ENCODE peak calls at places on chromosomes 5 and 9, in seven cellular contexts. I is hepatocyte; Z is activated T-cell treated with anti-CD3 and anti-CD28 coated beads, Interleukin-2, amount 50 U/mL, for 72 hours; X is neural crest cell; K is HTR-8/SVneo; V is GM18507; F is adipocyte. N is an unnamed sample.

GRCh38 chr5:173643964-173644363 is 27.5 kb upstream of the BOD1 start:
- DNase-seq in X (peak; percentile 42), V (no peak), I (no peak), K (no peak), Z (no peak), F (no peak), N (no peak)

GRCh38 chr5:14491505-14491904 is 90.1 kb upstream of the OTULINL start:
- DNase-seq in I (no peak), Z (no peak), X (no peak), V (no peak), K (no peak), F (peak; percentile 47), N (no peak)

GRCh38 chr5:168694289-168694688 is 115.1 kb upstream of the PANK3 start:
- DNase-seq in X (no peak), Z (no peak), V (no peak), F (no peak), I (no peak), K (no peak), N (no peak)

GRCh38 chr9:93565089-93565488 is 11.3 kb upstream of the PHF2 start:
- DNase-seq in V (no peak), Z (no peak), I (no peak), F (no peak), X (no peak), K (no peak), N (no peak)

GRCh38 chr5:150945501-150945900 is 40.7 kb upstream of the ZNF300 start:
- DNase-seq in Z (no peak), V (no peak), F (no peak), I (no peak), K (no peak), X (no peak), N (no peak)

GRCh38 chr5:128109138-128109537 is 25.6 kb downstream of the SLC12A2 start:
- DNase-seq in F (no peak), I (no peak), K (no peak), X (no peak), V (no peak), Z (no peak), N (no peak)

GRCh38 chr5:77083088-77083487 is 4.0 kb downstream of the ZBED3 start:
- DNase-seq in X (no peak), Z (no peak), V (no peak), K (no peak), F (no peak), I (no peak), N (no peak)

GRCh38 chr5:58922392-58923171 is 339.7 kb downstream of the RAB3C start:
- DNase-seq in Z (no peak), V (no peak), F (no peak), I (no peak), K (no peak), X (no peak), N (no peak)

GRCh38 chr5:36529142-36529541 is 77.3 kb upstream of the SLC1A3 start:
- DNase-seq in I (no peak), X (no peak), V (no peak), F (no peak), K (no peak), Z (no peak), N (no peak)

GRCh38 chr9:110641350-110641749 is 27.2 kb upstream of the MUSK start:
- DNase-seq in F (peak; percentile 52), V (no peak), X (no peak), I (no peak), K (no peak), Z (no peak), N (no peak)

GRCh38 chr9:135468866-135469521 is 10.6 kb upstream of the PPP1R26 start:
- DNase-seq in Z (peak; percentile 70), V (no peak), F (no peak), K (no peak), I (no peak), X (no peak), N (no peak)

GRCh38 chr5:68659876-68660275 is 433.9 kb upstream of the SLC30A5 start:
- DNase-seq in V (no peak), I (no peak), X (no peak), Z (no peak), K (no peak), F (peak; percentile 36), N (no peak)

GRCh38 chr5:143085319-143085917 is 315.2 kb downstream of the ARHGAP26 start:
- DNase-seq in F (no peak), I (peak; percentile 24), V (no peak), X (no peak), Z (no peak), K (no peak), N (no peak)

GRCh38 chr5:74655716-74656115 is 15.2 kb upstream of the ENC1 start:
- DNase-seq in X (no peak), V (no peak), K (no peak), I (no peak), F (no peak), Z (no peak), N (no peak)

GRCh38 chr5:36373527-36374086 is 71.9 kb upstream of the RANBP3L start:
- DNase-seq in K (peak; percentile 53), F (peak; percentile 70), I (peak; percentile 64), X (no peak), Z (no peak), V (no peak), N (no peak)

GRCh38 chr9:120569556-120569955 is 10.4 kb downstream of the CDK5RAP2 start:
- DNase-seq in V (no peak), I (no peak), X (no peak), K (no peak), Z (no peak), F (peak; percentile 29), N (no peak)

GRCh38 chr9:91516061-91516460 is 92.4 kb upstream of the NFIL3 start:
- DNase-seq in F (no peak), Z (no peak), K (no peak), I (no peak), X (no peak), V (no peak), N (no peak)

GRCh38 chr5:175214152-175214551 is 229.8 kb downstream of the DRD1 start:
- DNase-seq in I (peak; percentile 30), X (no peak), V (no peak), K (peak; percentile 32), Z (no peak), F (peak; percentile 21), N (no peak)

GRCh38 chr5:160555836-160556660 is 134.4 kb downstream of the PTTG1 start:
- DNase-seq in I (no peak), X (no peak), Z (no peak), K (no peak), F (no peak), V (no peak), N (no peak)

GRCh38 chr5:112779531-112779930 is 41.8 kb downstream of the APC start:
- DNase-seq in X (no peak), F (peak; percentile 91), I (no peak), K (no peak), V (no peak), Z (no peak), N (no peak)

GRCh38 chr9:2859776-2860379 is 16.0 kb upstream of the PUM3 start:
- DNase-seq in Z (peak; percentile 56), V (peak; percentile 22), I (peak; percentile 81), X (peak; percentile 76), K (peak; percentile 61), F (peak; percentile 79), N (peak; percentile 21)

GRCh38 chr9:19116391-19116790 is 10.9 kb downstream of the PLIN2 start:
- DNase-seq in Z (no peak), X (no peak), F (no peak), K (no peak), V (no peak), I (no peak), N (no peak)

GRCh38 chr9:81619353-81620008 is 69.9 kb downstream of the TLE1 start:
- DNase-seq in V (no peak), X (no peak), K (no peak), I (no peak), F (peak; percentile 48), Z (no peak), N (no peak)

GRCh38 chr5:106658150-106658549 is 1012.6 kb downstream of the EFNA5 start:
- DNase-seq in Z (no peak), V (no peak), X (no peak), I (no peak), F (no peak), K (no peak), N (no peak)

GRCh38 chr9:129102791-129103594 is 7.6 kb downstream of the CRAT start:
- DNase-seq in I (peak; percentile 64), Z (peak; percentile 29), V (no peak), X (peak; percentile 36), F (peak; percentile 62), K (peak; percentile 45), N (no peak)

GRCh38 chr9:70593241-70593640 is 178.8 kb upstream of the KLF9 start:
- DNase-seq in K (no peak), X (no peak), I (no peak), F (peak; percentile 49), Z (no peak), V (no peak), N (no peak)

GRCh38 chr5:142499591-142500384 is 175.0 kb upstream of the SPRY4 start:
- DNase-seq in I (peak; percentile 22), F (no peak), Z (no peak), X (no peak), K (no peak), V (no peak), N (no peak)

GRCh38 chr9:117636681-117637080 is 67.5 kb upstream of the TLR4 start:
- DNase-seq in F (no peak), Z (no peak), X (no peak), I (no peak), K (no peak), V (no peak), N (no peak)

GRCh38 chr5:96785271-96785670 is 22.5 kb downstream of the ERAP1 start:
- DNase-seq in F (no peak), I (no peak), X (no peak), Z (no peak), V (no peak), K (no peak), N (no peak)

GRCh38 chr5:174599992-174600391 is 124.4 kb upstream of the MSX2 start:
- DNase-seq in I (peak; percentile 51), X (no peak), Z (no peak), F (no peak), V (no peak), K (no peak), N (no peak)

GRCh38 chr9:88179080-88179521 is 40.8 kb upstream of the SPATA31C2 start:
- DNase-seq in F (no peak), X (no peak), Z (peak; percentile 15), K (no peak), V (no peak), I (no peak), N (no peak)

GRCh38 chr5:42879267-42879666 is 67.6 kb upstream of the SELENOP start:
- DNase-seq in Z (no peak), X (no peak), F (no peak), K (no peak), I (peak; percentile 66), V (no peak), N (no peak)

N was measured in CD4-positive, alpha-beta T cell.